ENCODE peak calls at places on chromosomes 3 and 15, in ten cellular contexts. C, H, D, J, R, X, B, O, V and P are unnamed samples.

GRCh38 chr3:126954141-126954845 is 28.6 kb upstream of the PLXNA1 start:
- DNase-seq in C (peak), V (no peak), D (no peak), O (peak), J (no peak), B (no peak), X (no peak), R (no peak), H (no peak), P (no peak)

GRCh38 chr15:58454950-58455401 is 23.2 kb downstream of the LIPC start:
- DNase-seq in H (no peak), X (no peak), V (no peak), R (no peak), J (no peak), D (no peak), B (no peak), C (no peak), O (no peak), P (no peak)

GRCh38 chr3:191356586-191357439 is 26.5 kb upstream of the UTS2B start:
- DNase-seq in V (peak), X (no peak), J (no peak), D (no peak), B (no peak), O (no peak), H (no peak), C (peak), R (no peak), P (no peak)

GRCh38 chr15:50058231-50058630 is 60.8 kb downstream of the ATP8B4 start:
- DNase-seq in O (no peak), D (no peak), B (no peak), V (no peak), H (no peak), J (no peak), C (no peak), R (no peak), X (no peak), P (no peak)

GRCh38 chr3:110576962-110577361 is 494.7 kb upstream of the NECTIN3 start:
- DNase-seq in H (no peak), V (peak), J (peak), D (no peak), R (no peak), C (peak), O (no peak), X (no peak), B (no peak), P (no peak)

GRCh38 chr3:38566215-38566528 is 70.0 kb downstream of the EXOG start:
- DNase-seq in X (no peak), J (no peak), O (no peak), B (no peak), H (no peak), R (no peak), D (no peak), V (no peak), C (no peak), P (no peak)

GRCh38 chr3:184953396-184953795 is 141.4 kb downstream of the VPS8 start:
- DNase-seq in J (no peak), O (no peak), C (no peak), X (no peak), D (no peak), R (no peak), B (no peak), V (no peak), H (no peak), P (no peak)

GRCh38 chr15:39621210-39621609 is 40.3 kb downstream of the THBS1 start:
- DNase-seq in V (no peak), D (no peak), O (no peak), B (no peak), J (no peak), H (no peak), R (no peak), X (no peak), C (no peak), P (no peak)

GRCh38 chr15:78110096-78110495 is 17.7 kb downstream of the SH2D7 start:
- DNase-seq in B (no peak), J (no peak), D (no peak), V (no peak), R (no peak), O (no peak), H (no peak), C (no peak), X (no peak), P (no peak)

GRCh38 chr3:33544126-33544525 is 103.9 kb upstream of the UBP1 start:
- DNase-seq in H (no peak), J (no peak), C (no peak), V (peak), X (no peak), O (no peak), B (no peak), R (no peak), D (no peak), P (no peak)

GRCh38 chr3:158701666-158702065 is 29.2 kb upstream of the LXN start:
- DNase-seq in X (no peak), O (no peak), C (no peak), D (no peak), H (no peak), R (no peak), V (no peak), J (no peak), B (no peak), P (no peak)

GRCh38 chr3:195921334-195921771 is 13.0 kb upstream of the TNK2 start:
- DNase-seq in D (no peak), X (no peak), R (no peak), V (no peak), H (no peak), C (no peak), B (no peak), O (no peak), J (no peak), P (no peak)

GRCh38 chr3:173553635-173554280 is 156.2 kb downstream of the NLGN1 start:
- DNase-seq in X (no peak), H (no peak), R (no peak), V (peak), C (peak), O (no peak), D (no peak), J (no peak), B (no peak), P (peak)

GRCh38 chr3:167032267-167032876 is 347.7 kb downstream of the ZBBX start:
- DNase-seq in D (no peak), H (no peak), J (no peak), V (peak), C (peak), O (no peak), X (no peak), B (no peak), R (no peak), P (no peak)

GRCh38 chr15:44163370-44163769 is 31.7 kb downstream of the FRMD5 start:
- DNase-seq in H (no peak), D (no peak), C (no peak), B (no peak), R (no peak), J (no peak), V (no peak), O (no peak), X (no peak), P (no peak)

GRCh38 chr3:186824430-186825139 is 17.9 kb upstream of the ADIPOQ start:
- DNase-seq in J (no peak), O (no peak), V (no peak), B (no peak), D (no peak), X (no peak), R (no peak), C (no peak), H (no peak), P (no peak)

GRCh38 chr3:121153851-121154250 is 245.8 kb downstream of the STXBP5L start:
- DNase-seq in D (no peak), C (no peak), V (no peak), X (no peak), B (no peak), O (no peak), J (no peak), H (no peak), R (no peak), P (no peak)

GRCh38 chr3:38028621-38029361 is 651 bp downstream of the PLCD1 start:
- DNase-seq in R (no peak), V (no peak), J (no peak), X (no peak), O (no peak), B (no peak), H (no peak), D (no peak), C (no peak), P (no peak)

GRCh38 chr15:101511717-101512116 is 22.2 kb upstream of the PCSK6 start:
- DNase-seq in B (no peak), X (no peak), J (no peak), C (no peak), R (no peak), O (no peak), V (no peak), D (no peak), H (no peak), P (no peak)

GRCh38 chr3:37031115-37031682 is 37.9 kb downstream of the MLH1 start:
- DNase-seq in D (no peak), J (no peak), R (no peak), X (no peak), V (peak), O (no peak), C (no peak), B (no peak), H (no peak), P (no peak)

GRCh38 chr3:14768182-14768790 is 50.5 kb upstream of the FGD5 start:
- DNase-seq in R (no peak), J (no peak), X (no peak), C (no peak), D (no peak), H (no peak), B (no peak), V (no peak), O (no peak), P (no peak)

GRCh38 chr3:84487296-84487695 is 471.5 kb upstream of the CADM2 start:
- DNase-seq in R (no peak), X (no peak), C (no peak), B (no peak), V (no peak), J (no peak), H (no peak), D (no peak), O (no peak), P (no peak)

GRCh38 chr3:41176554-41176953 is 22.8 kb upstream of the CTNNB1 start:
- DNase-seq in H (no peak), V (no peak), X (no peak), C (no peak), B (no peak), D (no peak), O (no peak), R (no peak), J (no peak), P (no peak)

GRCh38 chr15:70265466-70265978 is 167.8 kb upstream of the TLE3 start:
- DNase-seq in J (no peak), D (no peak), B (no peak), H (no peak), C (no peak), O (no peak), R (no peak), V (no peak), X (no peak), P (peak)

GRCh38 chr3:56624725-56625124 is 58.3 kb downstream of the TASOR start:
- DNase-seq in C (no peak), D (no peak), H (no peak), X (no peak), R (no peak), J (no peak), B (no peak), O (no peak), V (peak), P (no peak)

GRCh38 chr15:99425666-99426301 is 140.0 kb upstream of the MEF2A start:
- DNase-seq in V (no peak), H (no peak), C (no peak), D (no peak), R (no peak), J (no peak), B (no peak), O (no peak), X (peak), P (peak)

GRCh38 chr15:56059716-56060115 is 66.3 kb upstream of the NEDD4 start:
- DNase-seq in V (no peak), X (no peak), H (no peak), B (no peak), J (no peak), O (no peak), R (no peak), D (no peak), C (no peak), P (no peak)

GRCh38 chr15:99120050-99120777 is 15.3 kb downstream of the SYNM start:
- DNase-seq in C (no peak), O (no peak), H (no peak), B (no peak), V (no peak), R (no peak), J (no peak), D (no peak), X (no peak), P (no peak)

GRCh38 chr15:37014137-37014536 is 86.2 kb downstream of the MEIS2 start:
- DNase-seq in B (no peak), D (no peak), V (peak), C (no peak), O (no peak), X (no peak), J (no peak), R (no peak), H (no peak), P (no peak)

GRCh38 chr15:48177383-48177874 is 666 bp downstream of the MYEF2 start:
- DNase-seq in D (no peak), B (no peak), H (no peak), V (peak), C (peak), X (no peak), O (peak), J (no peak), R (no peak), P (no peak)

GRCh38 chr3:48086736-48087470 is 70.7 kb upstream of the MAP4 start:
- DNase-seq in R (no peak), O (no peak), C (peak), V (peak), H (no peak), J (no peak), B (no peak), X (no peak), D (no peak), P (no peak)

GRCh38 chr3:69236808-69237707 is 114.7 kb upstream of the LMOD3 start:
- DNase-seq in X (peak), J (no peak), R (no peak), O (no peak), V (no peak), D (no peak), B (no peak), H (no peak), C (peak), P (no peak)

GRCh38 chr3:50551293-50552057 is 16.1 kb downstream of the C3orf18 start:
- DNase-seq in O (no peak), V (no peak), J (no peak), C (no peak), R (no peak), D (no peak), X (no peak), B (no peak), H (no peak), P (no peak)

GRCh38 chr3:99172736-99173657 is 271.5 kb upstream of the DCBLD2 start:
- DNase-seq in C (peak), O (peak), R (no peak), J (peak), V (peak), D (no peak), X (peak), H (no peak), B (no peak), P (peak)

GRCh38 chr3:29759443-29760033 is 478.7 kb downstream of the RBMS3 start:
- DNase-seq in R (no peak), O (no peak), C (no peak), X (no peak), B (no peak), H (no peak), D (no peak), J (no peak), V (peak), P (no peak)